ENCODE peak calls at places on chromosomes 2 and 18, in four cellular contexts. One of them, this sample, is unnamed.

GRCh38 chr2:85505551-85506238 is 33.3 kb upstream of the MAT2A start:
- DNase-seq in AG04450: no peak
- DNase-seq in fibroblast of mammary gland: peak
- DNase-seq in HT1080: no peak
- DNase-seq in this sample: no peak

GRCh38 chr2:164882276-164882675 is 40.7 kb upstream of the COBLL1 start:
- DNase-seq in AG04450: no peak
- DNase-seq in fibroblast of mammary gland: peak
- DNase-seq in HT1080: no peak
- DNase-seq in this sample: no peak

GRCh38 chr2:71578665-71579371 is 125.5 kb downstream of the DYSF start:
- DNase-seq in AG04450: no peak
- DNase-seq in fibroblast of mammary gland: peak
- DNase-seq in HT1080: no peak
- DNase-seq in this sample: no peak

GRCh38 chr2:19866741-19867140 is 35.0 kb downstream of the TTC32 start:
- DNase-seq in AG04450: no peak
- DNase-seq in fibroblast of mammary gland: no peak
- DNase-seq in HT1080: no peak
- DNase-seq in this sample: no peak

GRCh38 chr2:196314780-196315179 is 143.4 kb upstream of the STK17B start:
- DNase-seq in AG04450: no peak
- DNase-seq in fibroblast of mammary gland: peak
- DNase-seq in HT1080: no peak
- DNase-seq in this sample: no peak

GRCh38 chr2:219612605-219613286 is 14.7 kb upstream of the SLC4A3 start:
- DNase-seq in AG04450: no peak
- DNase-seq in fibroblast of mammary gland: no peak
- DNase-seq in HT1080: no peak
- DNase-seq in this sample: no peak

GRCh38 chr2:98909381-98910211 is 26.4 kb downstream of the CRACDL start:
- DNase-seq in AG04450: peak
- DNase-seq in fibroblast of mammary gland: peak
- DNase-seq in HT1080: peak
- DNase-seq in this sample: peak

GRCh38 chr2:176637497-176638166 is 368.4 kb downstream of the MTX2 start:
- DNase-seq in AG04450: no peak
- DNase-seq in fibroblast of mammary gland: peak
- DNase-seq in HT1080: peak
- DNase-seq in this sample: no peak

GRCh38 chr2:105100064-105100840 is 62.4 kb downstream of the MRPS9 start:
- DNase-seq in AG04450: no peak
- DNase-seq in fibroblast of mammary gland: no peak
- DNase-seq in HT1080: no peak
- DNase-seq in this sample: no peak

GRCh38 chr18:76941284-76941683 is 118.9 kb downstream of the ZNF236 start:
- DNase-seq in AG04450: no peak
- DNase-seq in fibroblast of mammary gland: no peak
- DNase-seq in HT1080: no peak
- DNase-seq in this sample: no peak

GRCh38 chr2:10919776-10920606 is 8.3 kb downstream of the KCNF1 start:
- DNase-seq in AG04450: no peak
- DNase-seq in fibroblast of mammary gland: no peak
- DNase-seq in HT1080: no peak
- DNase-seq in this sample: peak

GRCh38 chr2:105388971-105389381 is 9.9 kb downstream of the FHL2 start:
- DNase-seq in AG04450: peak
- DNase-seq in fibroblast of mammary gland: peak
- DNase-seq in HT1080: no peak
- DNase-seq in this sample: no peak

GRCh38 chr2:167144179-167144898 is 256.1 kb downstream of the XIRP2 start:
- DNase-seq in AG04450: no peak
- DNase-seq in fibroblast of mammary gland: peak
- DNase-seq in HT1080: no peak
- DNase-seq in this sample: no peak

GRCh38 chr18:77208969-77209368 is 40.7 kb upstream of the GALR1 start:
- DNase-seq in AG04450: no peak
- DNase-seq in fibroblast of mammary gland: peak
- DNase-seq in HT1080: peak
- DNase-seq in this sample: no peak

GRCh38 chr2:112690853-112691390 is 29.9 kb upstream of the NT5DC4 start:
- DNase-seq in AG04450: no peak
- DNase-seq in fibroblast of mammary gland: peak
- DNase-seq in HT1080: peak
- DNase-seq in this sample: no peak

GRCh38 chr18:54805571-54806334 is 22.5 kb upstream of the RAB27B start:
- DNase-seq in AG04450: peak
- DNase-seq in fibroblast of mammary gland: peak
- DNase-seq in HT1080: peak
- DNase-seq in this sample: no peak

GRCh38 chr2:115389024-115389423 is 946.6 kb downstream of the DPP10 start:
- DNase-seq in AG04450: no peak
- DNase-seq in fibroblast of mammary gland: no peak
- DNase-seq in HT1080: no peak
- DNase-seq in this sample: no peak

GRCh38 chr2:54657664-54658083 is 65.8 kb upstream of the EML6 start:
- DNase-seq in AG04450: no peak
- DNase-seq in fibroblast of mammary gland: peak
- DNase-seq in HT1080: peak
- DNase-seq in this sample: no peak

GRCh38 chr2:20106746-20107145 is 55.3 kb upstream of the LAPTM4A start:
- DNase-seq in AG04450: no peak
- DNase-seq in fibroblast of mammary gland: no peak
- DNase-seq in HT1080: no peak
- DNase-seq in this sample: no peak

GRCh38 chr2:175366814-175367213 is 185.3 kb upstream of the ATP5MC3 start:
- DNase-seq in AG04450: no peak
- DNase-seq in fibroblast of mammary gland: peak
- DNase-seq in HT1080: peak
- DNase-seq in this sample: peak

GRCh38 chr2:212073360-212073759 is 465.2 kb downstream of the ERBB4 start:
- DNase-seq in AG04450: no peak
- DNase-seq in fibroblast of mammary gland: no peak
- DNase-seq in HT1080: no peak
- DNase-seq in this sample: no peak

This sample was measured in NCI-H187 treated with DMSO at 0.1 percent for 48 hours.